ENCODE peak calls at places on chromosomes 11 and 22, in seven cellular contexts. Z, X, S, U, W, L and H are unnamed samples.

GRCh38 chr11:59767212-59767611 is 12.0 kb downstream of the STX3 start:
- DNase-seq in Z (no peak), X (peak; percentile 96), S (no peak), U (no peak), W (no peak), L (no peak), H (no peak)

GRCh38 chr11:130315354-130315970 is 745 bp upstream of the ZBTB44 start:
- DNase-seq in Z (peak; percentile 44), X (no peak), S (no peak), U (no peak), W (peak; percentile 77), L (no peak), H (no peak)

GRCh38 chr11:67264886-67265632 is 1.2 kb upstream of the GRK2 start:
- DNase-seq in Z (no peak), X (no peak), S (no peak), U (no peak), W (no peak), L (no peak), H (no peak)

GRCh38 chr11:60951611-60951908 is 416 bp downstream of the SLC15A3 start:
- DNase-seq in Z (no peak), X (no peak), S (no peak), U (no peak), W (no peak), L (no peak), H (no peak)

GRCh38 chr11:67581469-67581868 is 2.1 kb upstream of the GSTP1 start:
- DNase-seq in Z (no peak), X (no peak), S (no peak), U (no peak), W (peak; percentile 35), L (no peak), H (no peak)

GRCh38 chr11:69382131-69383128 is 88.5 kb downstream of the MYEOV start:
- DNase-seq in Z (no peak), X (no peak), S (no peak), U (peak; percentile 51), W (peak; percentile 42), L (no peak), H (no peak)

GRCh38 chr22:49243335-49243734 is 584.3 kb downstream of the BRD1 start:
- DNase-seq in Z (no peak), X (no peak), S (no peak), U (no peak), W (no peak), L (no peak), H (no peak)

GRCh38 chr11:61353109-61354067 is 8.3 kb downstream of the CYB561A3 start:
- DNase-seq in Z (no peak), X (no peak), S (no peak), U (no peak), W (no peak), L (no peak), H (no peak)

GRCh38 chr11:12005476-12005875 is 3.0 kb downstream of the DKK3 start:
- DNase-seq in Z (no peak), X (no peak), S (no peak), U (no peak), W (no peak), L (peak; percentile 64), H (peak; percentile 55)

GRCh38 chr11:55106391-55106790 is 155.6 kb upstream of the TRIM48 start:
- DNase-seq in Z (no peak), X (no peak), S (no peak), U (no peak), W (no peak), L (no peak), H (no peak)

GRCh38 chr11:2533642-2534115 is 88.9 kb downstream of the KCNQ1 start:
- DNase-seq in Z (no peak), X (peak; percentile 90), S (peak; percentile 59), U (peak; percentile 96), W (peak; percentile 73), L (peak; percentile 74), H (peak; percentile 50)

GRCh38 chr11:117743121-117743815 is 53.7 kb downstream of the DSCAML1 start:
- DNase-seq in Z (no peak), X (no peak), S (no peak), U (no peak), W (no peak), L (no peak), H (no peak)

GRCh38 chr11:72751293-72752087 is 718 bp downstream of the ARAP1 start:
- DNase-seq in Z (no peak), X (peak; percentile 68), S (no peak), U (no peak), W (no peak), L (no peak), H (no peak)